ENCODE peak calls at places on chromosomes 1 and 21, in nine cellular contexts. One of them, this sample, is unnamed. For H3K4me1, the result is how much of the 10 kb centered on the place peaks cover.

GRCh38 chr1:94951509-94952208 is 24.7 kb upstream of the CNN3 start:
- DNase-seq in OCI-LY7: no peak
- DNase-seq in GM23248: no peak
- DNase-seq in A549: no peak
- DNase-seq in cardiac muscle cell: no peak
- DNase-seq in effector memory CD4-positive, alpha-beta T cell: no peak
- DNase-seq in CD4-positive, alpha-beta memory T cell: no peak
- DNase-seq in transverse colon: no peak
- DNase-seq in H1: no peak
- DNase-seq in this sample: no peak

GRCh38 chr1:208047975-208048374 is 137.1 kb upstream of the CD34 start:
- DNase-seq in CD4-positive, alpha-beta memory T cell: no peak
- DNase-seq in H1: no peak
- DNase-seq in OCI-LY7: no peak
- DNase-seq in GM23248: peak
- DNase-seq in A549: no peak
- DNase-seq in cardiac muscle cell: peak
- DNase-seq in effector memory CD4-positive, alpha-beta T cell: no peak
- DNase-seq in transverse colon: no peak
- DNase-seq in this sample: peak

GRCh38 chr1:21511579-21512522 is 2.6 kb downstream of the ALPL start:
- DNase-seq in transverse colon: peak
- DNase-seq in H1: no peak
- DNase-seq in OCI-LY7: no peak
- DNase-seq in cardiac muscle cell: peak
- DNase-seq in A549: no peak
- DNase-seq in GM23248: peak
- DNase-seq in effector memory CD4-positive, alpha-beta T cell: no peak
- DNase-seq in CD4-positive, alpha-beta memory T cell: no peak
- DNase-seq in this sample: no peak

GRCh38 chr21:40846057-40846456 is 901 bp downstream of the DSCAM start:
- DNase-seq in CD4-positive, alpha-beta memory T cell: no peak
- DNase-seq in H1: no peak
- DNase-seq in GM23248: no peak
- DNase-seq in cardiac muscle cell: no peak
- DNase-seq in transverse colon: no peak
- DNase-seq in A549: no peak
- DNase-seq in effector memory CD4-positive, alpha-beta T cell: no peak
- DNase-seq in OCI-LY7: no peak
- DNase-seq in this sample: no peak

GRCh38 chr1:231182317-231182716 is 20.5 kb downstream of the TRIM67 start:
- DNase-seq in cardiac muscle cell: no peak
- DNase-seq in effector memory CD4-positive, alpha-beta T cell: no peak
- DNase-seq in CD4-positive, alpha-beta memory T cell: no peak
- DNase-seq in transverse colon: no peak
- DNase-seq in OCI-LY7: no peak
- DNase-seq in H1: no peak
- DNase-seq in GM23248: no peak
- DNase-seq in A549: no peak
- DNase-seq in this sample: no peak

GRCh38 chr1:23980725-23981063 is 567 bp upstream of the SRSF10 start:
- DNase-seq in GM23248: peak
- DNase-seq in OCI-LY7: peak
- DNase-seq in CD4-positive, alpha-beta memory T cell: no peak
- DNase-seq in transverse colon: peak
- DNase-seq in H1: no peak
- DNase-seq in effector memory CD4-positive, alpha-beta T cell: no peak
- DNase-seq in A549: peak
- DNase-seq in cardiac muscle cell: peak
- DNase-seq in this sample: peak

GRCh38 chr1:56285554-56286402 is 293.6 kb downstream of the PLPP3 start:
- DNase-seq in A549: peak
- DNase-seq in effector memory CD4-positive, alpha-beta T cell: no peak
- DNase-seq in OCI-LY7: no peak
- DNase-seq in transverse colon: no peak
- DNase-seq in cardiac muscle cell: peak
- DNase-seq in GM23248: no peak
- DNase-seq in CD4-positive, alpha-beta memory T cell: no peak
- DNase-seq in H1: no peak
- DNase-seq in this sample: no peak

GRCh38 chr1:95116666-95117206 is 419 bp upstream of the TLCD4 start:
- DNase-seq in cardiac muscle cell: peak
- DNase-seq in OCI-LY7: peak
- DNase-seq in effector memory CD4-positive, alpha-beta T cell: peak
- DNase-seq in CD4-positive, alpha-beta memory T cell: peak
- DNase-seq in transverse colon: peak
- DNase-seq in GM23248: peak
- DNase-seq in A549: peak
- DNase-seq in H1: no peak
- DNase-seq in this sample: peak

GRCh38 chr1:51515312-51515960 is 3.6 kb downstream of the EPS15 start:
- DNase-seq in transverse colon: no peak
- DNase-seq in GM23248: no peak
- DNase-seq in cardiac muscle cell: no peak
- DNase-seq in CD4-positive, alpha-beta memory T cell: no peak
- DNase-seq in H1: no peak
- DNase-seq in OCI-LY7: no peak
- DNase-seq in A549: no peak
- DNase-seq in effector memory CD4-positive, alpha-beta T cell: no peak
- DNase-seq in this sample: no peak

GRCh38 chr1:59678809-59679228 is 135.9 kb upstream of the HOOK1 start:
- DNase-seq in transverse colon: no peak
- DNase-seq in cardiac muscle cell: peak
- DNase-seq in OCI-LY7: no peak
- DNase-seq in GM23248: peak
- DNase-seq in effector memory CD4-positive, alpha-beta T cell: no peak
- DNase-seq in A549: peak
- DNase-seq in CD4-positive, alpha-beta memory T cell: no peak
- DNase-seq in H1: no peak
- DNase-seq in this sample: no peak

GRCh38 chr1:225460021-225460736 is 32.3 kb upstream of the LBR start:
- DNase-seq in H1: no peak
- DNase-seq in OCI-LY7: no peak
- DNase-seq in effector memory CD4-positive, alpha-beta T cell: no peak
- DNase-seq in GM23248: peak
- DNase-seq in CD4-positive, alpha-beta memory T cell: no peak
- DNase-seq in A549: no peak
- DNase-seq in transverse colon: peak
- DNase-seq in cardiac muscle cell: no peak
- DNase-seq in this sample: no peak

GRCh38 chr1:190835658-190836057 is 358.0 kb upstream of the BRINP3 start:
- DNase-seq in H1: no peak
- DNase-seq in effector memory CD4-positive, alpha-beta T cell: no peak
- DNase-seq in CD4-positive, alpha-beta memory T cell: no peak
- DNase-seq in GM23248: no peak
- DNase-seq in transverse colon: no peak
- DNase-seq in cardiac muscle cell: no peak
- DNase-seq in A549: no peak
- DNase-seq in OCI-LY7: no peak
- DNase-seq in this sample: no peak

GRCh38 chr1:232280910-232281309 is 349.0 kb downstream of the SIPA1L2 start:
- DNase-seq in GM23248: no peak
- DNase-seq in CD4-positive, alpha-beta memory T cell: no peak
- DNase-seq in H1: peak
- DNase-seq in OCI-LY7: no peak
- DNase-seq in cardiac muscle cell: no peak
- DNase-seq in A549: no peak
- DNase-seq in effector memory CD4-positive, alpha-beta T cell: no peak
- DNase-seq in transverse colon: no peak
- DNase-seq in this sample: no peak

GRCh38 chr1:54835970-54836369 is 34.8 kb upstream of the TTC22 start:
- DNase-seq in H1: no peak
- DNase-seq in effector memory CD4-positive, alpha-beta T cell: no peak
- DNase-seq in CD4-positive, alpha-beta memory T cell: no peak
- DNase-seq in OCI-LY7: no peak
- DNase-seq in A549: no peak
- DNase-seq in cardiac muscle cell: no peak
- DNase-seq in GM23248: no peak
- DNase-seq in transverse colon: no peak
- DNase-seq in this sample: no peak

GRCh38 chr1:180155202-180155682 is 573 bp downstream of the QSOX1 start:
- DNase-seq in cardiac muscle cell: no peak
- DNase-seq in transverse colon: peak
- DNase-seq in effector memory CD4-positive, alpha-beta T cell: no peak
- DNase-seq in H1: no peak
- DNase-seq in OCI-LY7: peak
- DNase-seq in A549: no peak
- DNase-seq in GM23248: peak
- DNase-seq in CD4-positive, alpha-beta memory T cell: no peak
- DNase-seq in this sample: peak

GRCh38 chr1:229352975-229353374 is 10.1 kb upstream of the CCSAP start:
- DNase-seq in H1: no peak
- DNase-seq in effector memory CD4-positive, alpha-beta T cell: no peak
- DNase-seq in CD4-positive, alpha-beta memory T cell: no peak
- DNase-seq in A549: no peak
- DNase-seq in cardiac muscle cell: no peak
- DNase-seq in OCI-LY7: no peak
- DNase-seq in GM23248: no peak
- DNase-seq in transverse colon: no peak
- DNase-seq in this sample: no peak

GRCh38 chr1:247386695-247387094 is 29.3 kb upstream of the NLRP3 start:
- DNase-seq in A549: no peak
- DNase-seq in transverse colon: no peak
- DNase-seq in CD4-positive, alpha-beta memory T cell: no peak
- DNase-seq in H1: no peak
- DNase-seq in cardiac muscle cell: peak
- DNase-seq in OCI-LY7: no peak
- DNase-seq in effector memory CD4-positive, alpha-beta T cell: no peak
- DNase-seq in GM23248: peak
- DNase-seq in this sample: no peak

GRCh38 chr1:39398278-39399010 is 93.0 kb upstream of the BMP8A start:
- DNase-seq in H1: no peak
- DNase-seq in effector memory CD4-positive, alpha-beta T cell: peak
- DNase-seq in cardiac muscle cell: peak
- DNase-seq in A549: peak
- DNase-seq in OCI-LY7: no peak
- DNase-seq in GM23248: peak
- DNase-seq in CD4-positive, alpha-beta memory T cell: no peak
- DNase-seq in transverse colon: peak
- DNase-seq in this sample: peak

GRCh38 chr1:91863498-91863897 is 22.5 kb downstream of the TGFBR3 start:
- DNase-seq in effector memory CD4-positive, alpha-beta T cell: no peak
- DNase-seq in OCI-LY7: no peak
- DNase-seq in cardiac muscle cell: no peak
- DNase-seq in CD4-positive, alpha-beta memory T cell: no peak
- DNase-seq in GM23248: peak
- DNase-seq in transverse colon: no peak
- DNase-seq in A549: no peak
- DNase-seq in H1: no peak
- DNase-seq in this sample: no peak
- H3K27ac ChIP-seq in effector memory CD4-positive, alpha-beta T cell: no peak
- H3K27ac ChIP-seq in OCI-LY7: no peak
- H3K27ac ChIP-seq in cardiac muscle cell: no peak
- H3K27ac ChIP-seq in CD4-positive, alpha-beta memory T cell: no peak
- H3K27ac ChIP-seq in GM23248: peak
- H3K27ac ChIP-seq in transverse colon: peak
- H3K27ac ChIP-seq in A549: no peak
- H3K27ac ChIP-seq in H1: no peak
- H3K27ac ChIP-seq in this sample: no peak

GRCh38 chr1:236767276-236767675 is 27.8 kb upstream of the MTR start:
- DNase-seq in A549: no peak
- DNase-seq in transverse colon: no peak
- DNase-seq in H1: no peak
- DNase-seq in GM23248: no peak
- DNase-seq in effector memory CD4-positive, alpha-beta T cell: no peak
- DNase-seq in cardiac muscle cell: no peak
- DNase-seq in OCI-LY7: no peak
- DNase-seq in CD4-positive, alpha-beta memory T cell: no peak
- DNase-seq in this sample: no peak
- H3K4me1 ChIP-seq in A549: under half
- H3K4me1 ChIP-seq in transverse colon: under half
- H3K4me1 ChIP-seq in H1: under half
- H3K4me1 ChIP-seq in GM23248: under half
- H3K4me1 ChIP-seq in effector memory CD4-positive, alpha-beta T cell: under half
- H3K4me1 ChIP-seq in cardiac muscle cell: under half
- H3K4me1 ChIP-seq in OCI-LY7: under half
- H3K4me1 ChIP-seq in CD4-positive, alpha-beta memory T cell: under half
- H3K4me1 ChIP-seq in this sample: under half

GRCh38 chr21:15309022-15309590 is 244.3 kb upstream of the NRIP1 start:
- DNase-seq in CD4-positive, alpha-beta memory T cell: no peak
- DNase-seq in A549: no peak
- DNase-seq in GM23248: no peak
- DNase-seq in effector memory CD4-positive, alpha-beta T cell: no peak
- DNase-seq in H1: no peak
- DNase-seq in cardiac muscle cell: no peak
- DNase-seq in transverse colon: no peak
- DNase-seq in OCI-LY7: no peak
- DNase-seq in this sample: no peak
- H3K27ac ChIP-seq in CD4-positive, alpha-beta memory T cell: no peak
- H3K27ac ChIP-seq in A549: no peak
- H3K27ac ChIP-seq in GM23248: no peak
- H3K27ac ChIP-seq in effector memory CD4-positive, alpha-beta T cell: no peak
- H3K27ac ChIP-seq in H1: no peak
- H3K27ac ChIP-seq in cardiac muscle cell: no peak
- H3K27ac ChIP-seq in transverse colon: no peak
- H3K27ac ChIP-seq in OCI-LY7: no peak
- H3K27ac ChIP-seq in this sample: no peak

DNA sequence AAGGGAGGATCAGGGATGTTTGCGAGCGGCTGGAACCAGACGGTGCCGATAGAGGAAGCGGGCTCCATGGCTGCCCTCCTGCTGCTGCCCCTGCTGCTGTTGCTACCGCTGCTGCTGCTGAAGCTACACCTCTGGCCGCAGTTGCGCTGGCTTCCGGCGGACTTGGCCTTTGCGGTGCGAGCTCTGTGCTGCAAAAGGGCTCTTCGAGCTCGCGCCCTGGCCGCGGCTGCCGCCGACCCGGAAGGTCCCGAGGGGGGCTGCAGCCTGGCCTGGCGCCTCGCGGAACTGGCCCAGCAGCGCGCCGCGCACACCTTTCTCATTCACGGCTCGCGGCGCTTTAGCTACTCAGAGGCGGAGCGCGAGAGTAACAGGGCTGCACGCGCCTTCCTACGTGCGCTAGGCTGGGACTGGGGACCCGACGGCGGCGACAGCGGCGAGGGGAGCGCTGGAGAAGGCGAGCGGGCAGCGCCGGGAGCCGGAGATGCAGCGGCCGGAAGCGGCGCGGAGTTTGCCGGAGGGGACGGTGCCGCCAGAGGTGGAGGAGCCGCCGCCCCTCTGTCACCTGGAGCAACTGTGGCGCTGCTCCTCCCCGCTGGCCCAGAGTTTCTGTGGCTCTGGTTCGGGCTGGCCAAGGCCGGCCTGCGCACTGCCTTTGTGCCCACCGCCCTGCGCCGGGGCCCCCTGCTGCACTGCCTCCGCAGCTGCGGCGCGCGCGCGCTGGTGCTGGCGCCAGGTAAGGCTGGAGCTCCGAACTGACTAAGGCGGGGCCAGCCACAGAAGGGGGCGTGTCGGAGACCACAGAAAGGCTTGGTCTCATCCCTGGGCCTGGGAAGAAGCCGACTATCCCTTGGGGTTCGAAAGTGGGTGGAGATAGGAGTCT is 465 bp downstream of the SLC27A3 start:
- DNase-seq in CD4-positive, alpha-beta memory T cell: peak
- DNase-seq in GM23248: peak
- DNase-seq in cardiac muscle cell: peak
- DNase-seq in OCI-LY7: peak
- DNase-seq in A549: peak
- DNase-seq in transverse colon: peak
- DNase-seq in H1: peak
- DNase-seq in effector memory CD4-positive, alpha-beta T cell: peak
- DNase-seq in this sample: peak
- H3K4me1 ChIP-seq in CD4-positive, alpha-beta memory T cell: under half
- H3K4me1 ChIP-seq in GM23248: under half
- H3K4me1 ChIP-seq in cardiac muscle cell: under half
- H3K4me1 ChIP-seq in OCI-LY7: under half
- H3K4me1 ChIP-seq in A549: under half
- H3K4me1 ChIP-seq in transverse colon: under half
- H3K4me1 ChIP-seq in H1: under half
- H3K4me1 ChIP-seq in effector memory CD4-positive, alpha-beta T cell: under half
- H3K4me1 ChIP-seq in this sample: under half

GRCh38 chr21:30216041-30216723 is at the start of gene CLDN8:
- DNase-seq in cardiac muscle cell: no peak
- DNase-seq in CD4-positive, alpha-beta memory T cell: no peak
- DNase-seq in OCI-LY7: no peak
- DNase-seq in A549: no peak
- DNase-seq in effector memory CD4-positive, alpha-beta T cell: no peak
- DNase-seq in GM23248: no peak
- DNase-seq in transverse colon: peak
- DNase-seq in H1: no peak
- DNase-seq in this sample: peak
- H3K27ac ChIP-seq in cardiac muscle cell: no peak
- H3K27ac ChIP-seq in CD4-positive, alpha-beta memory T cell: no peak
- H3K27ac ChIP-seq in OCI-LY7: no peak
- H3K27ac ChIP-seq in A549: no peak
- H3K27ac ChIP-seq in effector memory CD4-positive, alpha-beta T cell: no peak
- H3K27ac ChIP-seq in GM23248: no peak
- H3K27ac ChIP-seq in transverse colon: peak
- H3K27ac ChIP-seq in H1: no peak
- H3K27ac ChIP-seq in this sample: peak

This sample was measured in colonic mucosa.